ENCODE peak calls at places on chromosomes 3 and 15, in eight cellular contexts. One of them, this sample, is unnamed.

GRCh38 chr3:141528837-141529236 is 42.0 kb downstream of the RASA2 start:
- ATAC-seq in GM23338: no peak
- ATAC-seq in HCT116: no peak
- ATAC-seq in Panc1: no peak
- ATAC-seq in GM12878: no peak
- ATAC-seq in HepG2: no peak
- ATAC-seq in upper lobe of left lung: no peak
- ATAC-seq in K562: no peak
- ATAC-seq in this sample: no peak

GRCh38 chr15:41848595-41848994 is 9.9 kb downstream of the PLA2G4B start:
- ATAC-seq in GM23338: no peak
- ATAC-seq in HCT116: no peak
- ATAC-seq in Panc1: no peak
- ATAC-seq in GM12878: no peak
- ATAC-seq in HepG2: no peak
- ATAC-seq in upper lobe of left lung: no peak
- ATAC-seq in K562: no peak
- ATAC-seq in this sample: no peak

GRCh38 chr15:67834593-67835348 is 5.1 kb downstream of the RNU6-1 start:
- ATAC-seq in GM23338: peak; percentile 1
- ATAC-seq in HCT116: no peak
- ATAC-seq in Panc1: no peak
- ATAC-seq in GM12878: peak; percentile 21
- ATAC-seq in HepG2: peak; percentile 8
- ATAC-seq in upper lobe of left lung: no peak
- ATAC-seq in K562: no peak
- ATAC-seq in this sample: peak; percentile 8

GRCh38 chr15:46120713-46121112 is 485.9 kb downstream of the SQOR start:
- ATAC-seq in GM23338: no peak
- ATAC-seq in HCT116: no peak
- ATAC-seq in Panc1: no peak
- ATAC-seq in GM12878: no peak
- ATAC-seq in HepG2: no peak
- ATAC-seq in upper lobe of left lung: no peak
- ATAC-seq in K562: no peak
- ATAC-seq in this sample: no peak

GRCh38 chr3:143358793-143359491 is 239.4 kb downstream of the CHST2 start:
- ATAC-seq in GM23338: no peak
- ATAC-seq in HCT116: no peak
- ATAC-seq in Panc1: no peak
- ATAC-seq in GM12878: no peak
- ATAC-seq in HepG2: no peak
- ATAC-seq in upper lobe of left lung: no peak
- ATAC-seq in K562: no peak
- ATAC-seq in this sample: no peak

GRCh38 chr15:64089553-64090280 is 3.9 kb downstream of the CIAO2A start:
- ATAC-seq in GM23338: no peak
- ATAC-seq in HCT116: no peak
- ATAC-seq in Panc1: no peak
- ATAC-seq in GM12878: peak; percentile 47
- ATAC-seq in HepG2: no peak
- ATAC-seq in upper lobe of left lung: peak; percentile 41
- ATAC-seq in K562: no peak
- ATAC-seq in this sample: no peak

GRCh38 chr15:29126821-29127461 is 142.7 kb downstream of the NSMCE3 start:
- ATAC-seq in GM23338: peak; percentile 74
- ATAC-seq in HCT116: peak; percentile 36
- ATAC-seq in Panc1: no peak
- ATAC-seq in GM12878: peak; percentile 67
- ATAC-seq in HepG2: peak; percentile 90
- ATAC-seq in upper lobe of left lung: no peak
- ATAC-seq in K562: peak; percentile 89
- ATAC-seq in this sample: no peak

GRCh38 chr3:191141728-191142127 is 57.3 kb upstream of the OSTN start:
- ATAC-seq in GM23338: no peak
- ATAC-seq in HCT116: peak; percentile 84
- ATAC-seq in Panc1: peak; percentile 56
- ATAC-seq in GM12878: no peak
- ATAC-seq in HepG2: no peak
- ATAC-seq in upper lobe of left lung: no peak
- ATAC-seq in K562: no peak
- ATAC-seq in this sample: no peak

GRCh38 chr3:25957026-25957425 is 167.1 kb downstream of the OXSM start:
- ATAC-seq in GM23338: no peak
- ATAC-seq in HCT116: no peak
- ATAC-seq in Panc1: no peak
- ATAC-seq in GM12878: no peak
- ATAC-seq in HepG2: no peak
- ATAC-seq in upper lobe of left lung: no peak
- ATAC-seq in K562: no peak
- ATAC-seq in this sample: no peak

GRCh38 chr15:81303241-81304225 is 20.4 kb downstream of the STARD5 start:
- ATAC-seq in GM23338: peak; percentile 97
- ATAC-seq in HCT116: no peak
- ATAC-seq in Panc1: no peak
- ATAC-seq in GM12878: no peak
- ATAC-seq in HepG2: no peak
- ATAC-seq in upper lobe of left lung: no peak
- ATAC-seq in K562: no peak
- ATAC-seq in this sample: no peak

GRCh38 chr15:79130535-79131130 is 40.1 kb upstream of the RASGRF1 start:
- ATAC-seq in GM23338: peak; percentile 86
- ATAC-seq in HCT116: peak; percentile 66
- ATAC-seq in Panc1: no peak
- ATAC-seq in GM12878: no peak
- ATAC-seq in HepG2: peak; percentile 47
- ATAC-seq in upper lobe of left lung: no peak
- ATAC-seq in K562: peak; percentile 56
- ATAC-seq in this sample: no peak

GRCh38 chr3:129256270-129256669 is 6.9 kb downstream of the COPG1 start:
- ATAC-seq in GM23338: no peak
- ATAC-seq in HCT116: no peak
- ATAC-seq in Panc1: no peak
- ATAC-seq in GM12878: no peak
- ATAC-seq in HepG2: no peak
- ATAC-seq in upper lobe of left lung: no peak
- ATAC-seq in K562: no peak
- ATAC-seq in this sample: no peak

GRCh38 chr3:121418182-121418581 is 127.6 kb downstream of the POLQ start:
- ATAC-seq in GM23338: no peak
- ATAC-seq in HCT116: no peak
- ATAC-seq in Panc1: no peak
- ATAC-seq in GM12878: no peak
- ATAC-seq in HepG2: no peak
- ATAC-seq in upper lobe of left lung: no peak
- ATAC-seq in K562: no peak
- ATAC-seq in this sample: no peak

GRCh38 chr15:47196057-47196456 is 521.2 kb upstream of the SEMA6D start:
- ATAC-seq in GM23338: peak; percentile 98
- ATAC-seq in HCT116: peak; percentile 46
- ATAC-seq in Panc1: peak; percentile 96
- ATAC-seq in GM12878: peak; percentile 97
- ATAC-seq in HepG2: peak; percentile 98
- ATAC-seq in upper lobe of left lung: peak; percentile 96
- ATAC-seq in K562: peak; percentile 63
- ATAC-seq in this sample: peak; percentile 93

GRCh38 chr3:154783053-154784037 is 296.8 kb upstream of the MME start:
- ATAC-seq in GM23338: no peak
- ATAC-seq in HCT116: no peak
- ATAC-seq in Panc1: no peak
- ATAC-seq in GM12878: no peak
- ATAC-seq in HepG2: no peak
- ATAC-seq in upper lobe of left lung: peak; percentile 78
- ATAC-seq in K562: no peak
- ATAC-seq in this sample: peak; percentile 65

GRCh38 chr3:154782151-154782550 is 298.0 kb upstream of the MME start:
- ATAC-seq in GM23338: no peak
- ATAC-seq in HCT116: no peak
- ATAC-seq in Panc1: no peak
- ATAC-seq in GM12878: no peak
- ATAC-seq in HepG2: no peak
- ATAC-seq in upper lobe of left lung: no peak
- ATAC-seq in K562: no peak
- ATAC-seq in this sample: no peak

GRCh38 chr3:154791611-154792010 is 288.5 kb upstream of the MME start:
- ATAC-seq in GM23338: no peak
- ATAC-seq in HCT116: no peak
- ATAC-seq in Panc1: no peak
- ATAC-seq in GM12878: no peak
- ATAC-seq in HepG2: no peak
- ATAC-seq in upper lobe of left lung: no peak
- ATAC-seq in K562: no peak
- ATAC-seq in this sample: no peak

GRCh38 chr3:154781595-154781994 is 298.5 kb upstream of the MME start:
- ATAC-seq in GM23338: no peak
- ATAC-seq in HCT116: no peak
- ATAC-seq in Panc1: no peak
- ATAC-seq in GM12878: no peak
- ATAC-seq in HepG2: peak; percentile 34
- ATAC-seq in upper lobe of left lung: no peak
- ATAC-seq in K562: no peak
- ATAC-seq in this sample: no peak

DNA sequence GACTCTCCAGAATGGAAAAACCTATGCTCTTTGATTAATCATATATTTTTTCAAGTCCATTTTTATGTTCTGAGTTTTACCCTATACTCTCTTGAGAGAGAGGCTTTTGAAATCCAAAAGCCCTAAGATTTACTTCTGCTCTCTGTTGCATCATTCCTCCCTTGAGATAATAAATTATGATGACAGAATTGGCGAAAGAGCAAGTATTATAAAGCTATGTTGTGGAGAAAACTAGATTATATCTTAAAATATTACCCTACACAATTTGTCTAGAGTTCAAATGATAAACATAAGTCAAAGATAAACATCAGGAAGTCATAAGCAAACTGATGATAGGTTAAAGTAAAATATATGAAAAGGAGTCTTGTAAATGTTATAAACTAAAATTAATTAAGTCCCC is 293.4 kb upstream of the MME start:
- ATAC-seq in GM23338: no peak
- ATAC-seq in HCT116: no peak
- ATAC-seq in Panc1: no peak
- ATAC-seq in GM12878: no peak
- ATAC-seq in HepG2: no peak
- ATAC-seq in upper lobe of left lung: no peak
- ATAC-seq in K562: no peak
- ATAC-seq in this sample: peak; percentile 37
- TF ChIP-seq POLR2AphosphoS5 in GM23338: no peak
- TF ChIP-seq POLR2AphosphoS5 in HCT116: no peak
- TF ChIP-seq POLR2AphosphoS5 in Panc1: no peak
- TF ChIP-seq POLR2AphosphoS5 in GM12878: no peak
- TF ChIP-seq POLR2AphosphoS5 in HepG2: no peak
- TF ChIP-seq POLR2AphosphoS5 in upper lobe of left lung: no peak
- TF ChIP-seq POLR2AphosphoS5 in K562: no peak
- TF ChIP-seq POLR2AphosphoS5 in this sample: no peak

GRCh38 chr3:124413393-124413792 is 316.9 kb upstream of the UMPS start:
- ATAC-seq in GM23338: no peak
- ATAC-seq in HCT116: no peak
- ATAC-seq in Panc1: no peak
- ATAC-seq in GM12878: no peak
- ATAC-seq in HepG2: no peak
- ATAC-seq in upper lobe of left lung: no peak
- ATAC-seq in K562: no peak
- ATAC-seq in this sample: no peak
- TF ChIP-seq POLR2AphosphoS5 in GM23338: no peak
- TF ChIP-seq POLR2AphosphoS5 in HCT116: no peak
- TF ChIP-seq POLR2AphosphoS5 in Panc1: no peak
- TF ChIP-seq POLR2AphosphoS5 in GM12878: no peak
- TF ChIP-seq POLR2AphosphoS5 in HepG2: no peak
- TF ChIP-seq POLR2AphosphoS5 in upper lobe of left lung: no peak
- TF ChIP-seq POLR2AphosphoS5 in K562: no peak
- TF ChIP-seq POLR2AphosphoS5 in this sample: no peak

DNA sequence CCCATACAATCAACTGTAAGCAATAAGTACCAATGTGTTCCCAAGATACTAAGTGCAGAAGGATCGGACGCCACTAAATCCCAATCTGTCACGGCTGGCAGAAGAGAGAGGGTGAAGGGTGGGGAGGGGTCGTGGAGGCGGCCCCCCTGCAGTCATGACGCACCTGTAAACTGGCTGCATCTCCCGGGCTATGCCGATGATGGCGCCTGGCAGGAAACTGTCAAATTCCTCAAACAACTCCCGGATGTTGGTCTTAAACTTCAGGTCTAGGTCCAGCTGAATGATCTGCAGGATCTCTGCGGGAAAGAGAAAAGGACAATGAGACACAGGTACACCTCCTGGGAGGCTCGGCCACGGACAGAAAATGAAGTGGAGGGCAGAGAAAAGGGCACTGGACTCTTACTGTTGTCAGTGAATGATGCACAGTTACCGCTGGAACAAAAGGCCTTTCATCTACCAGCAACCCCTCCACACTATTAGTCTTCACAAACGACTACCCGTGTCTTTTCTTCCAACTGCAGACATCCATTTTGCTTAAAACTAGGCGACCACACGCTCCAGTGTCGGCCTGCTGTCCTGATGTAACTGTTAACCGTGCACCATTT is 114.6 kb downstream of the XXYLT1 start:
- ATAC-seq in GM23338: no peak
- ATAC-seq in HCT116: no peak
- ATAC-seq in Panc1: no peak
- ATAC-seq in GM12878: no peak
- ATAC-seq in HepG2: no peak
- ATAC-seq in upper lobe of left lung: no peak
- ATAC-seq in K562: no peak
- ATAC-seq in this sample: no peak
- TF ChIP-seq POLR2AphosphoS5 in GM23338: no peak
- TF ChIP-seq POLR2AphosphoS5 in HCT116: no peak
- TF ChIP-seq POLR2AphosphoS5 in Panc1: no peak
- TF ChIP-seq POLR2AphosphoS5 in GM12878: no peak
- TF ChIP-seq POLR2AphosphoS5 in HepG2: no peak
- TF ChIP-seq POLR2AphosphoS5 in upper lobe of left lung: no peak
- TF ChIP-seq POLR2AphosphoS5 in K562: no peak
- TF ChIP-seq POLR2AphosphoS5 in this sample: no peak

GRCh38 chr3:51974277-51974962 is 444 bp upstream of the ABHD14A start:
- ATAC-seq in GM23338: peak; percentile 18
- ATAC-seq in HCT116: peak; percentile 34
- ATAC-seq in Panc1: peak; percentile 47
- ATAC-seq in GM12878: peak; percentile 37
- ATAC-seq in HepG2: peak; percentile 55
- ATAC-seq in upper lobe of left lung: peak; percentile 17
- ATAC-seq in K562: peak; percentile 21
- ATAC-seq in this sample: peak; percentile 14

GRCh38 chr3:51978143-51978502 is 3.3 kb downstream of the ABHD14A start:
- ATAC-seq in GM23338: no peak
- ATAC-seq in HCT116: no peak
- ATAC-seq in Panc1: no peak
- ATAC-seq in GM12878: no peak
- ATAC-seq in HepG2: no peak
- ATAC-seq in upper lobe of left lung: no peak
- ATAC-seq in K562: no peak
- ATAC-seq in this sample: no peak

GRCh38 chr3:51975857-51976549 is 1.1 kb downstream of the ABHD14A start:
- ATAC-seq in GM23338: peak; percentile 2
- ATAC-seq in HCT116: peak; percentile 16
- ATAC-seq in Panc1: no peak
- ATAC-seq in GM12878: no peak
- ATAC-seq in HepG2: no peak
- ATAC-seq in upper lobe of left lung: peak; percentile 27
- ATAC-seq in K562: peak; percentile 16
- ATAC-seq in this sample: peak; percentile 19

GRCh38 chr3:51977449-51978142 is 2.7 kb downstream of the ABHD14A start:
- ATAC-seq in GM23338: no peak
- ATAC-seq in HCT116: no peak
- ATAC-seq in Panc1: no peak
- ATAC-seq in GM12878: no peak
- ATAC-seq in HepG2: no peak
- ATAC-seq in upper lobe of left lung: no peak
- ATAC-seq in K562: no peak
- ATAC-seq in this sample: no peak

GRCh38 chr3:51974963-51975856 is at the start of gene ABHD14A:
- ATAC-seq in GM23338: peak; percentile 77
- ATAC-seq in HCT116: peak; percentile 70
- ATAC-seq in Panc1: peak; percentile 73
- ATAC-seq in GM12878: peak; percentile 91
- ATAC-seq in HepG2: peak; percentile 81
- ATAC-seq in upper lobe of left lung: peak; percentile 92
- ATAC-seq in K562: peak; percentile 85
- ATAC-seq in this sample: peak; percentile 71
- TF ChIP-seq POLR2AphosphoS5 in GM23338: peak; percentile 58
- TF ChIP-seq POLR2AphosphoS5 in HCT116: peak; percentile 84
- TF ChIP-seq POLR2AphosphoS5 in Panc1: peak; percentile 42
- TF ChIP-seq POLR2AphosphoS5 in GM12878: peak; percentile 64
- TF ChIP-seq POLR2AphosphoS5 in HepG2: peak; percentile 65
- TF ChIP-seq POLR2AphosphoS5 in upper lobe of left lung: no peak
- TF ChIP-seq POLR2AphosphoS5 in K562: no peak
- TF ChIP-seq POLR2AphosphoS5 in this sample: peak; percentile 12

This sample was measured in gastroesophageal sphincter.